ENCODE peak calls at places on chromosomes 2 and 18, in nine cellular contexts. W is A172, K is cardiac fibroblast, U is testis, F is PC-9, J is non-pigmented ciliary epithelial cell, C is uterus, A is fibroblast of villous mesenchyme, Y is left colon. Q is an unnamed sample.

GRCh38 chr2:145169285-145169684 is 649.4 kb upstream of the ZEB2 start:
- DNase-seq in W (no peak), K (peak), U (no peak), F (no peak), J (no peak), C (no peak), A (no peak), Y (no peak), Q (no peak)

GRCh38 chr2:190635781-190636180 is 13.1 kb upstream of the NAB1 start:
- DNase-seq in W (no peak), K (no peak), U (no peak), F (no peak), J (no peak), C (no peak), A (no peak), Y (no peak), Q (no peak)

GRCh38 chr2:96407041-96407918 is 71.7 kb downstream of the NCAPH start:
- DNase-seq in W (peak), K (peak), U (peak), F (peak), J (peak), C (peak), A (peak), Y (peak), Q (peak)

GRCh38 chr2:218006741-218007140 is 3.9 kb upstream of the TNS1 start:
- DNase-seq in W (peak), K (peak), U (no peak), F (no peak), J (no peak), C (peak), A (peak), Y (no peak), Q (no peak)

GRCh38 chr2:203548887-203549286 is 13.8 kb upstream of the RAPH1 start:
- DNase-seq in W (no peak), K (no peak), U (no peak), F (no peak), J (no peak), C (no peak), A (no peak), Y (no peak), Q (no peak)

GRCh38 chr2:150234787-150235512 is 252.5 kb downstream of the RND3 start:
- DNase-seq in W (peak), K (peak), U (no peak), F (no peak), J (peak), C (no peak), A (peak), Y (no peak), Q (no peak)

GRCh38 chr2:73293534-73294171 is at the start of gene EGR4:
- DNase-seq in W (peak), K (peak), U (peak), F (peak), J (peak), C (no peak), A (peak), Y (peak), Q (peak)

GRCh38 chr2:187922841-187923240 is 368.6 kb upstream of the TFPI start:
- DNase-seq in W (no peak), K (no peak), U (no peak), F (no peak), J (no peak), C (no peak), A (peak), Y (no peak), Q (no peak)

GRCh38 chr2:31440764-31441163 is 26.2 kb upstream of the XDH start:
- DNase-seq in W (peak), K (peak), U (no peak), F (no peak), J (peak), C (no peak), A (peak), Y (no peak), Q (no peak)

GRCh38 chr2:195596840-195597239 is 60.2 kb upstream of the SLC39A10 start:
- DNase-seq in W (no peak), K (peak), U (peak), F (no peak), J (no peak), C (no peak), A (no peak), Y (no peak), Q (no peak)

GRCh38 chr2:74708883-74709282 is 54.8 kb downstream of the SEMA4F start:
- DNase-seq in W (no peak), K (peak), U (no peak), F (no peak), J (peak), C (no peak), A (peak), Y (no peak), Q (no peak)

GRCh38 chr2:177888581-177888980 is 184.0 kb downstream of the PDE11A start:
- DNase-seq in W (no peak), K (no peak), U (no peak), F (peak), J (no peak), C (no peak), A (no peak), Y (no peak), Q (no peak)

GRCh38 chr18:57915241-57915640 is 112.1 kb upstream of the ATP8B1 start:
- DNase-seq in W (no peak), K (no peak), U (no peak), F (no peak), J (no peak), C (no peak), A (peak), Y (no peak), Q (no peak)

GRCh38 chr2:109378682-109379081 is 235.1 kb downstream of the SEPTIN10 start:
- DNase-seq in W (no peak), K (peak), U (no peak), F (no peak), J (no peak), C (peak), A (no peak), Y (no peak), Q (no peak)

GRCh38 chr2:64837925-64838641 is 151.1 kb upstream of the SLC1A4 start:
- DNase-seq in W (peak), K (peak), U (no peak), F (peak), J (no peak), C (no peak), A (no peak), Y (peak), Q (no peak)

GRCh38 chr2:217014298-217015116 is 154.6 kb upstream of the TNP1 start:
- DNase-seq in W (no peak), K (no peak), U (no peak), F (no peak), J (no peak), C (no peak), A (no peak), Y (no peak), Q (no peak)

GRCh38 chr2:178949584-178949983 is 100.4 kb downstream of the CCDC141 start:
- DNase-seq in W (no peak), K (no peak), U (no peak), F (no peak), J (no peak), C (no peak), A (no peak), Y (no peak), Q (no peak)

GRCh38 chr2:191312163-191312562 is 67.0 kb downstream of the MYO1B start:
- DNase-seq in W (no peak), K (no peak), U (no peak), F (no peak), J (no peak), C (no peak), A (no peak), Y (no peak), Q (no peak)

GRCh38 chr2:217609952-217610351 is 392.8 kb downstream of the TNS1 start:
- DNase-seq in W (no peak), K (no peak), U (no peak), F (no peak), J (no peak), C (no peak), A (no peak), Y (no peak), Q (no peak)

GRCh38 chr2:205733648-205734047 is 51.3 kb downstream of the NRP2 start:
- DNase-seq in W (no peak), K (no peak), U (no peak), F (no peak), J (no peak), C (peak), A (peak), Y (no peak), Q (no peak)

GRCh38 chr2:242020196-242021004 is 150.9 kb downstream of the RTP5 start:
- DNase-seq in W (no peak), K (peak), U (peak), F (peak), J (no peak), C (peak), A (peak), Y (peak), Q (no peak)

GRCh38 chr2:57987835-57988573 is 58.6 kb upstream of the VRK2 start:
- DNase-seq in W (peak), K (no peak), U (no peak), F (no peak), J (peak), C (no peak), A (peak), Y (no peak), Q (no peak)

GRCh38 chr18:78901923-78902794 is 77.5 kb upstream of the SALL3 start:
- DNase-seq in W (no peak), K (no peak), U (no peak), F (no peak), J (no peak), C (no peak), A (no peak), Y (no peak), Q (no peak)

GRCh38 chr2:12717988-12718661 is 1.4 kb downstream of the TRIB2 start:
- DNase-seq in W (no peak), K (peak), U (peak), F (peak), J (no peak), C (peak), A (peak), Y (peak), Q (no peak)

GRCh38 chr18:2910261-2910660 is 63.5 kb downstream of the EMILIN2 start:
- DNase-seq in W (no peak), K (no peak), U (no peak), F (no peak), J (no peak), C (no peak), A (no peak), Y (no peak), Q (no peak)

GRCh38 chr2:8427211-8427610 is 254.6 kb upstream of the ID2 start:
- DNase-seq in W (no peak), K (no peak), U (no peak), F (no peak), J (no peak), C (no peak), A (no peak), Y (no peak), Q (no peak)

GRCh38 chr2:11144724-11145079 is 10.6 kb upstream of the SLC66A3 start:
- DNase-seq in W (no peak), K (no peak), U (peak), F (no peak), J (no peak), C (no peak), A (no peak), Y (no peak), Q (no peak)

GRCh38 chr18:79302120-79302519 is 93.6 kb upstream of the NFATC1 start:
- DNase-seq in W (no peak), K (no peak), U (no peak), F (no peak), J (no peak), C (peak), A (peak), Y (peak), Q (no peak)

GRCh38 chr18:63073481-63073880 is 246.1 kb downstream of the BCL2 start:
- DNase-seq in W (no peak), K (no peak), U (no peak), F (no peak), J (no peak), C (no peak), A (no peak), Y (no peak), Q (no peak)

GRCh38 chr2:24919977-24920812 is at the start of gene ADCY3:
- DNase-seq in W (peak), K (peak), U (peak), F (peak), J (no peak), C (peak), A (peak), Y (peak), Q (peak)

GRCh38 chr18:79644006-79644665 is 35.5 kb upstream of the CTDP1 start:
- DNase-seq in W (peak), K (peak), U (peak), F (peak), J (no peak), C (peak), A (peak), Y (peak), Q (peak)

GRCh38 chr2:150586858-150587257 is 99.4 kb upstream of the RND3 start:
- DNase-seq in W (peak), K (peak), U (no peak), F (peak), J (no peak), C (no peak), A (peak), Y (no peak), Q (no peak)

GRCh38 chr2:105779394-105779793 is 34.7 kb downstream of the NCK2 start:
- DNase-seq in W (no peak), K (no peak), U (no peak), F (no peak), J (no peak), C (no peak), A (no peak), Y (no peak), Q (no peak)

GRCh38 chr2:43288417-43289305 is 62.3 kb upstream of the ZFP36L2 start:
- DNase-seq in W (no peak), K (no peak), U (no peak), F (no peak), J (no peak), C (peak), A (peak), Y (no peak), Q (no peak)

GRCh38 chr2:216372761-216373291 is 543 bp upstream of the MARCHF4 start:
- DNase-seq in W (peak), K (peak), U (no peak), F (peak), J (peak), C (no peak), A (peak), Y (no peak), Q (no peak)

GRCh38 chr2:98188351-98189046 is 101.5 kb downstream of the VWA3B start:
- DNase-seq in W (peak), K (peak), U (no peak), F (peak), J (no peak), C (no peak), A (no peak), Y (no peak), Q (no peak)